ENCODE peak calls at places on chromosomes 11 and 22, in six cellular contexts. One of them, this sample, is unnamed.

GRCh38 chr22:24697671-24698082 is 76.8 kb downstream of the PIWIL3 start:
- DNase-seq in aorta: peak
- DNase-seq in SK-N-MC: no peak
- DNase-seq in dorsolateral prefrontal cortex: no peak
- DNase-seq in psoas muscle: peak
- DNase-seq in mammary epithelial cell: no peak
- DNase-seq in this sample: no peak

GRCh38 chr22:41197808-41198585 is 7.1 kb upstream of the L3MBTL2 start:
- DNase-seq in aorta: peak
- DNase-seq in SK-N-MC: no peak
- DNase-seq in dorsolateral prefrontal cortex: no peak
- DNase-seq in psoas muscle: no peak
- DNase-seq in mammary epithelial cell: no peak
- DNase-seq in this sample: no peak

GRCh38 chr11:2933376-2934056 is 4.3 kb upstream of the PHLDA2 start:
- DNase-seq in aorta: peak
- DNase-seq in SK-N-MC: no peak
- DNase-seq in dorsolateral prefrontal cortex: no peak
- DNase-seq in psoas muscle: peak
- DNase-seq in mammary epithelial cell: peak
- DNase-seq in this sample: no peak

GRCh38 chr11:74004694-74005615 is 3.9 kb downstream of the UCP3 start:
- DNase-seq in aorta: no peak
- DNase-seq in SK-N-MC: no peak
- DNase-seq in dorsolateral prefrontal cortex: no peak
- DNase-seq in psoas muscle: no peak
- DNase-seq in mammary epithelial cell: no peak
- DNase-seq in this sample: no peak

GRCh38 chr11:114073506-114074381 is 14.2 kb downstream of the ZBTB16 start:
- DNase-seq in aorta: no peak
- DNase-seq in SK-N-MC: no peak
- DNase-seq in dorsolateral prefrontal cortex: no peak
- DNase-seq in psoas muscle: no peak
- DNase-seq in mammary epithelial cell: no peak
- DNase-seq in this sample: no peak

GRCh38 chr11:112835556-112835955 is 125.7 kb upstream of the NCAM1 start:
- DNase-seq in aorta: no peak
- DNase-seq in SK-N-MC: no peak
- DNase-seq in dorsolateral prefrontal cortex: no peak
- DNase-seq in psoas muscle: no peak
- DNase-seq in mammary epithelial cell: no peak
- DNase-seq in this sample: no peak

GRCh38 chr11:85132839-85133238 is 494.3 kb downstream of the DLG2 start:
- DNase-seq in aorta: no peak
- DNase-seq in SK-N-MC: no peak
- DNase-seq in dorsolateral prefrontal cortex: no peak
- DNase-seq in psoas muscle: no peak
- DNase-seq in mammary epithelial cell: no peak
- DNase-seq in this sample: no peak

GRCh38 chr11:14587203-14587602 is 56.4 kb upstream of the PDE3B start:
- DNase-seq in aorta: no peak
- DNase-seq in SK-N-MC: no peak
- DNase-seq in dorsolateral prefrontal cortex: no peak
- DNase-seq in psoas muscle: no peak
- DNase-seq in mammary epithelial cell: no peak
- DNase-seq in this sample: no peak

GRCh38 chr11:119684361-119685072 is 44.5 kb downstream of the NECTIN1 start:
- DNase-seq in aorta: no peak
- DNase-seq in SK-N-MC: no peak
- DNase-seq in dorsolateral prefrontal cortex: no peak
- DNase-seq in psoas muscle: no peak
- DNase-seq in mammary epithelial cell: peak
- DNase-seq in this sample: no peak

GRCh38 chr11:66417000-66417399 is 3.8 kb upstream of the NPAS4 start:
- DNase-seq in aorta: no peak
- DNase-seq in SK-N-MC: no peak
- DNase-seq in dorsolateral prefrontal cortex: peak
- DNase-seq in psoas muscle: no peak
- DNase-seq in mammary epithelial cell: no peak
- DNase-seq in this sample: no peak

GRCh38 chr11:68436985-68437926 is 23.3 kb upstream of the PPP6R3 start:
- DNase-seq in aorta: peak
- DNase-seq in SK-N-MC: no peak
- DNase-seq in dorsolateral prefrontal cortex: no peak
- DNase-seq in psoas muscle: peak
- DNase-seq in mammary epithelial cell: peak
- DNase-seq in this sample: no peak

GRCh38 chr22:26679003-26679629 is 21.7 kb downstream of the MIAT start:
- DNase-seq in aorta: peak
- DNase-seq in SK-N-MC: peak
- DNase-seq in dorsolateral prefrontal cortex: peak
- DNase-seq in psoas muscle: peak
- DNase-seq in mammary epithelial cell: peak
- DNase-seq in this sample: peak

GRCh38 chr22:18035740-18036139 is 11.4 kb upstream of the MICAL3 start:
- DNase-seq in aorta: no peak
- DNase-seq in SK-N-MC: no peak
- DNase-seq in dorsolateral prefrontal cortex: no peak
- DNase-seq in psoas muscle: peak
- DNase-seq in mammary epithelial cell: peak
- DNase-seq in this sample: no peak

GRCh38 chr11:17489729-17490128 is 13.1 kb upstream of the ABCC8 start:
- DNase-seq in aorta: no peak
- DNase-seq in SK-N-MC: no peak
- DNase-seq in dorsolateral prefrontal cortex: no peak
- DNase-seq in psoas muscle: no peak
- DNase-seq in mammary epithelial cell: no peak
- DNase-seq in this sample: no peak

GRCh38 chr11:46149342-46149741 is 28.1 kb upstream of the PHF21A start:
- DNase-seq in aorta: no peak
- DNase-seq in SK-N-MC: no peak
- DNase-seq in dorsolateral prefrontal cortex: no peak
- DNase-seq in psoas muscle: no peak
- DNase-seq in mammary epithelial cell: no peak
- DNase-seq in this sample: no peak

GRCh38 chr11:83303358-83303757 is 17.2 kb upstream of the CCDC90B start:
- DNase-seq in aorta: no peak
- DNase-seq in SK-N-MC: no peak
- DNase-seq in dorsolateral prefrontal cortex: no peak
- DNase-seq in psoas muscle: no peak
- DNase-seq in mammary epithelial cell: no peak
- DNase-seq in this sample: no peak

GRCh38 chr11:69229521-69229920 is 64.4 kb upstream of the MYEOV start:
- DNase-seq in aorta: no peak
- DNase-seq in SK-N-MC: no peak
- DNase-seq in dorsolateral prefrontal cortex: no peak
- DNase-seq in psoas muscle: no peak
- DNase-seq in mammary epithelial cell: no peak
- DNase-seq in this sample: no peak

GRCh38 chr11:134001596-134001995 is 44.8 kb upstream of the IGSF9B start:
- DNase-seq in aorta: no peak
- DNase-seq in SK-N-MC: no peak
- DNase-seq in dorsolateral prefrontal cortex: no peak
- DNase-seq in psoas muscle: no peak
- DNase-seq in mammary epithelial cell: no peak
- DNase-seq in this sample: no peak

GRCh38 chr11:69299572-69299971 is 5.6 kb downstream of the MYEOV start:
- DNase-seq in aorta: no peak
- DNase-seq in SK-N-MC: no peak
- DNase-seq in dorsolateral prefrontal cortex: no peak
- DNase-seq in psoas muscle: no peak
- DNase-seq in mammary epithelial cell: no peak
- DNase-seq in this sample: no peak

GRCh38 chr11:116225236-116225635 is 547.6 kb downstream of the BUD13 start:
- DNase-seq in aorta: no peak
- DNase-seq in SK-N-MC: no peak
- DNase-seq in dorsolateral prefrontal cortex: no peak
- DNase-seq in psoas muscle: no peak
- DNase-seq in mammary epithelial cell: no peak
- DNase-seq in this sample: no peak

GRCh38 chr11:73974611-73975478 is 7.8 kb downstream of the UCP2 start:
- DNase-seq in aorta: peak
- DNase-seq in SK-N-MC: no peak
- DNase-seq in dorsolateral prefrontal cortex: no peak
- DNase-seq in psoas muscle: no peak
- DNase-seq in mammary epithelial cell: no peak
- DNase-seq in this sample: no peak

GRCh38 chr22:39240841-39241631 is 3.7 kb downstream of the PDGFB start:
- DNase-seq in aorta: peak
- DNase-seq in SK-N-MC: no peak
- DNase-seq in dorsolateral prefrontal cortex: no peak
- DNase-seq in psoas muscle: peak
- DNase-seq in mammary epithelial cell: peak
- DNase-seq in this sample: no peak

GRCh38 chr11:114197799-114198500 is 98.2 kb upstream of the NNMT start:
- DNase-seq in aorta: peak
- DNase-seq in SK-N-MC: no peak
- DNase-seq in dorsolateral prefrontal cortex: no peak
- DNase-seq in psoas muscle: peak
- DNase-seq in mammary epithelial cell: peak
- DNase-seq in this sample: no peak

GRCh38 chr22:20173246-20173645 is 22.4 kb upstream of the CCDC188 start:
- DNase-seq in aorta: no peak
- DNase-seq in SK-N-MC: no peak
- DNase-seq in dorsolateral prefrontal cortex: no peak
- DNase-seq in psoas muscle: no peak
- DNase-seq in mammary epithelial cell: no peak
- DNase-seq in this sample: no peak

GRCh38 chr22:36910461-36910860 is 3.0 kb upstream of the CSF2RB start:
- DNase-seq in aorta: no peak
- DNase-seq in SK-N-MC: no peak
- DNase-seq in dorsolateral prefrontal cortex: no peak
- DNase-seq in psoas muscle: no peak
- DNase-seq in mammary epithelial cell: no peak
- DNase-seq in this sample: no peak

GRCh38 chr11:61891331-61892084 is at the start of gene FADS3:
- DNase-seq in aorta: peak
- DNase-seq in SK-N-MC: no peak
- DNase-seq in dorsolateral prefrontal cortex: peak
- DNase-seq in psoas muscle: peak
- DNase-seq in mammary epithelial cell: peak
- DNase-seq in this sample: no peak

GRCh38 chr22:48505891-48506290 is 1321.8 kb downstream of the BRD1 start:
- DNase-seq in aorta: no peak
- DNase-seq in SK-N-MC: no peak
- DNase-seq in dorsolateral prefrontal cortex: no peak
- DNase-seq in psoas muscle: no peak
- DNase-seq in mammary epithelial cell: no peak
- DNase-seq in this sample: no peak

GRCh38 chr11:13384837-13385417 is 78.1 kb downstream of the BTBD10 start:
- DNase-seq in aorta: no peak
- DNase-seq in SK-N-MC: peak
- DNase-seq in dorsolateral prefrontal cortex: no peak
- DNase-seq in psoas muscle: no peak
- DNase-seq in mammary epithelial cell: peak
- DNase-seq in this sample: peak
- H3K4me3 ChIP-seq in aorta: no peak
- H3K4me3 ChIP-seq in SK-N-MC: no peak
- H3K4me3 ChIP-seq in dorsolateral prefrontal cortex: no peak
- H3K4me3 ChIP-seq in psoas muscle: no peak
- H3K4me3 ChIP-seq in mammary epithelial cell: no peak
- H3K4me3 ChIP-seq in this sample: no peak

DNA sequence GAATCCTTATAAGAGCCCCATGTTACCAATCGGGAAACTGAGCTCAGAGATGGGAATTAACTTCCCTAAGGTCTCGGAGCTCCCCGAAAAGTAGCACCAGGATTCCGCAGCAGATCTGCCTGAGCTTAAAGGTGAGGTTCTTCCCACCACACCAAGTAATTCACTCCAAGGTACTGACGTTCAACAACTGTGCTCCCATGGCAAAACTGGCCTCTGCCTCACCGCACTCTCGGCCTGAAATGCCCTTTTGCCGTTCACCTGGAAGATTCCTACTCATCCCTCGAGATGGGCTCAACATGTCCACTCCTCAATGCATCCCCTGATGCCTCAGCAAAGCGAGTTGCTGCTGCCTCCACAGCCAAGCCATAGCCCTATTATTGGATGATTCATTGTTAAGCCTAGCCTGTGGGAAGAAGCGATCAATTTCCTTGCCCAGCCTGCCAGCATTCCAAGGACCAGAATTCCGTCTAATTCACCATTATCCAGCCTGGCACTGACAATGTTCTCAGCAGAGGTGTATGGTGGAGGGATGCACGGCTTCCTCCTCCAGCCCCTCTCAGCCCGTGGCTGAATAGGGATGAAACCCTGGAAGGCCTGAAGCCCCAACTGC is 4.2 kb downstream of the PLAAT3 start:
- DNase-seq in aorta: no peak
- DNase-seq in SK-N-MC: no peak
- DNase-seq in dorsolateral prefrontal cortex: no peak
- DNase-seq in psoas muscle: no peak
- DNase-seq in mammary epithelial cell: no peak
- DNase-seq in this sample: no peak
- H3K27ac ChIP-seq in aorta: no peak
- H3K27ac ChIP-seq in SK-N-MC: no peak
- H3K27ac ChIP-seq in dorsolateral prefrontal cortex: peak
- H3K27ac ChIP-seq in psoas muscle: peak
- H3K27ac ChIP-seq in mammary epithelial cell: no peak
- H3K27ac ChIP-seq in this sample: no peak

GRCh38 chr11:34050967-34051348 is 573 bp upstream of the CAPRIN1 start:
- DNase-seq in aorta: no peak
- DNase-seq in SK-N-MC: no peak
- DNase-seq in dorsolateral prefrontal cortex: no peak
- DNase-seq in psoas muscle: no peak
- DNase-seq in mammary epithelial cell: peak
- DNase-seq in this sample: no peak

GRCh38 chr11:34051349-34052035 is at the start of gene CAPRIN1:
- DNase-seq in aorta: peak
- DNase-seq in SK-N-MC: no peak
- DNase-seq in dorsolateral prefrontal cortex: peak
- DNase-seq in psoas muscle: peak
- DNase-seq in mammary epithelial cell: peak
- DNase-seq in this sample: peak

GRCh38 chr11:34052036-34052607 is 591 bp downstream of the CAPRIN1 start:
- DNase-seq in aorta: peak
- DNase-seq in SK-N-MC: no peak
- DNase-seq in dorsolateral prefrontal cortex: peak
- DNase-seq in psoas muscle: peak
- DNase-seq in mammary epithelial cell: peak
- DNase-seq in this sample: no peak

GRCh38 chr11:34049058-34049457 is 2.5 kb upstream of the CAPRIN1 start:
- DNase-seq in aorta: no peak
- DNase-seq in SK-N-MC: no peak
- DNase-seq in dorsolateral prefrontal cortex: no peak
- DNase-seq in psoas muscle: no peak
- DNase-seq in mammary epithelial cell: no peak
- DNase-seq in this sample: no peak

GRCh38 chr11:34050536-34050935 is 995 bp upstream of the CAPRIN1 start:
- DNase-seq in aorta: no peak
- DNase-seq in SK-N-MC: no peak
- DNase-seq in dorsolateral prefrontal cortex: no peak
- DNase-seq in psoas muscle: no peak
- DNase-seq in mammary epithelial cell: no peak
- DNase-seq in this sample: no peak
- H3K4me3 ChIP-seq in aorta: no peak
- H3K4me3 ChIP-seq in SK-N-MC: peak
- H3K4me3 ChIP-seq in dorsolateral prefrontal cortex: peak
- H3K4me3 ChIP-seq in psoas muscle: peak
- H3K4me3 ChIP-seq in mammary epithelial cell: peak
- H3K4me3 ChIP-seq in this sample: peak

GRCh38 chr22:50544078-50544745 is 1.5 kb upstream of the KLHDC7B start:
- DNase-seq in aorta: peak
- DNase-seq in SK-N-MC: no peak
- DNase-seq in dorsolateral prefrontal cortex: peak
- DNase-seq in psoas muscle: peak
- DNase-seq in mammary epithelial cell: no peak
- DNase-seq in this sample: no peak
- H3K27ac ChIP-seq in aorta: no peak
- H3K27ac ChIP-seq in SK-N-MC: no peak
- H3K27ac ChIP-seq in dorsolateral prefrontal cortex: no peak
- H3K27ac ChIP-seq in psoas muscle: no peak
- H3K27ac ChIP-seq in mammary epithelial cell: no peak
- H3K27ac ChIP-seq in this sample: no peak